ENCODE peak calls at places on chromosomes 3 and 15, in ten cellular contexts. Q, T, M, F, P, K, N, O, S and J are unnamed samples.

GRCh38 chr15:33994005-33994615 is 25.8 kb downstream of the CHRM5 start:
- DNase-seq in M (no peak), P (peak), T (peak), O (peak), S (peak), F (no peak), Q (no peak), N (no peak), K (no peak), J (no peak)

GRCh38 chr15:66498501-66499386 is 1.2 kb upstream of the SNAPC5 start:
- DNase-seq in O (no peak), K (no peak), S (peak), M (no peak), N (peak), Q (peak), P (peak), T (no peak), F (no peak), J (no peak)

GRCh38 chr3:191502583-191502982 is 41.6 kb downstream of the PYDC2 start:
- DNase-seq in F (no peak), M (no peak), O (no peak), P (no peak), K (peak), S (no peak), T (peak), N (no peak), Q (no peak), J (no peak)

GRCh38 chr15:71103102-71103676 is 12.1 kb upstream of the THSD4 start:
- DNase-seq in N (peak), Q (no peak), O (no peak), F (peak), P (peak), K (peak), S (no peak), T (no peak), M (no peak), J (no peak)

GRCh38 chr3:96201463-96201862 is 612.9 kb upstream of the EPHA6 start:
- DNase-seq in N (no peak), P (no peak), Q (no peak), S (no peak), K (no peak), T (no peak), M (no peak), O (no peak), F (no peak), J (no peak)

GRCh38 chr3:145936986-145937385 is 224.0 kb downstream of the PLOD2 start:
- DNase-seq in K (no peak), P (no peak), S (no peak), Q (no peak), N (no peak), M (no peak), F (no peak), T (no peak), O (no peak), J (peak)

GRCh38 chr15:43275736-43276562 is 9.2 kb upstream of the TGM5 start:
- DNase-seq in Q (no peak), T (no peak), N (no peak), S (no peak), P (no peak), K (no peak), O (no peak), F (no peak), M (no peak), J (no peak)

GRCh38 chr3:5275529-5275928 is 88.0 kb downstream of the EDEM1 start:
- DNase-seq in P (peak), K (no peak), M (no peak), Q (no peak), F (no peak), O (no peak), N (no peak), T (no peak), S (no peak), J (peak)

GRCh38 chr3:12472000-12472399 is 12.3 kb upstream of the TSEN2 start:
- DNase-seq in P (no peak), Q (no peak), N (no peak), T (no peak), O (no peak), K (no peak), M (no peak), F (no peak), S (no peak), J (no peak)

GRCh38 chr15:39100106-39100505 is 480.8 kb upstream of the THBS1 start:
- DNase-seq in P (no peak), F (no peak), S (no peak), O (no peak), N (no peak), Q (no peak), M (no peak), K (no peak), T (no peak), J (no peak)

GRCh38 chr3:124802702-124803101 is 72.5 kb downstream of the UMPS start:
- DNase-seq in N (no peak), S (no peak), K (no peak), Q (no peak), T (no peak), M (no peak), O (no peak), P (no peak), F (no peak), J (no peak)

GRCh38 chr3:159824341-159824740 is 164.3 kb upstream of the IL12A start:
- DNase-seq in M (no peak), Q (no peak), S (no peak), O (no peak), F (no peak), T (peak), P (peak), K (peak), N (no peak), J (peak)

GRCh38 chr3:166473501-166473900 is 636.3 kb upstream of the BCHE start:
- DNase-seq in P (no peak), S (no peak), M (no peak), F (no peak), T (no peak), Q (no peak), O (no peak), K (no peak), N (no peak), J (no peak)

GRCh38 chr3:64766463-64766862 is 78.7 kb upstream of the ADAMTS9 start:
- DNase-seq in P (no peak), F (no peak), T (no peak), K (no peak), O (no peak), S (no peak), N (no peak), M (no peak), Q (no peak), J (no peak)

GRCh38 chr15:101322849-101323477 is 27.9 kb upstream of the SNRPA1 start:
- DNase-seq in M (no peak), P (no peak), S (no peak), O (no peak), Q (no peak), N (no peak), F (no peak), T (no peak), K (no peak), J (no peak)

GRCh38 chr3:186220365-186220764 is 111.5 kb upstream of the ETV5 start:
- DNase-seq in F (no peak), T (peak), N (no peak), M (no peak), O (no peak), K (no peak), P (no peak), Q (no peak), S (no peak), J (no peak)

GRCh38 chr3:127785711-127786265 is 36.5 kb downstream of the MGLL start:
- DNase-seq in K (no peak), M (no peak), N (no peak), F (peak), Q (no peak), P (no peak), T (no peak), S (no peak), O (no peak), J (no peak)

GRCh38 chr3:187616307-187616939 is 53.8 kb downstream of the SST start:
- DNase-seq in Q (peak), K (peak), M (peak), T (peak), S (peak), P (peak), N (peak), F (no peak), O (peak), J (no peak)

GRCh38 chr3:183192650-183193300 is 30.2 kb upstream of the LAMP3 start:
- DNase-seq in S (no peak), T (no peak), O (no peak), M (no peak), K (no peak), P (no peak), Q (no peak), N (no peak), F (no peak), J (no peak)

GRCh38 chr3:42369304-42369703 is 41.1 kb downstream of the LYZL4 start:
- DNase-seq in N (peak), Q (no peak), F (peak), O (no peak), K (no peak), S (peak), T (no peak), M (no peak), P (no peak), J (no peak)

GRCh38 chr3:61903931-61904657 is 342.7 kb downstream of the PTPRG start:
- DNase-seq in Q (no peak), T (no peak), O (no peak), P (peak), S (peak), M (no peak), N (peak), F (peak), K (no peak), J (no peak)

GRCh38 chr3:172153335-172153861 is 114.0 kb downstream of the FNDC3B start:
- DNase-seq in S (peak), K (peak), T (peak), Q (no peak), F (peak), M (peak), O (no peak), P (peak), N (no peak), J (peak)

GRCh38 chr3:126485956-126486884 is 10.5 kb upstream of the ZXDC start:
- DNase-seq in S (no peak), O (no peak), P (no peak), M (no peak), F (no peak), N (no peak), T (no peak), Q (no peak), K (no peak), J (no peak)

GRCh38 chr3:171873561-171873960 is 30.4 kb downstream of the TMEM212 start:
- DNase-seq in K (no peak), F (no peak), O (no peak), Q (no peak), P (peak), T (peak), S (no peak), M (no peak), N (no peak), J (peak)

GRCh38 chr3:124886168-124887051 is 755 bp downstream of the ITGB5 start:
- DNase-seq in K (peak), N (peak), O (peak), F (peak), S (peak), Q (no peak), P (peak), T (peak), M (peak), J (no peak)

GRCh38 chr3:184172681-184173373 is 1.8 kb upstream of the AP2M1 start:
- DNase-seq in M (no peak), N (no peak), P (peak), Q (no peak), S (no peak), T (peak), O (no peak), F (no peak), K (no peak), J (peak)